ENCODE peak calls at places on chromosomes 13 and 19, in ten cellular contexts. R, G, U, E, Q, V, O, C, J and N are unnamed samples.

GRCh38 chr13:49527123-49527522 is 31.4 kb downstream of the PHF11 start:
- DNase-seq in R (no peak), G (peak; percentile 24), U (no peak), E (no peak), Q (peak; percentile 3), V (no peak), O (no peak), C (no peak), J (no peak), N (peak; percentile 2)

GRCh38 chr13:59424661-59425060 is 739.1 kb downstream of the DIAPH3 start:
- DNase-seq in R (no peak), G (no peak), U (no peak), E (no peak), Q (peak; percentile 11), V (no peak), O (no peak), C (no peak), J (peak; percentile 32), N (no peak)

GRCh38 chr13:106132216-106132615 is 403.2 kb downstream of the EFNB2 start:
- DNase-seq in R (no peak), G (no peak), U (no peak), E (no peak), Q (no peak), V (no peak), O (no peak), C (no peak), J (no peak), N (no peak)

GRCh38 chr13:30186644-30187431 is 120.5 kb downstream of the KATNAL1 start:
- DNase-seq in R (no peak), G (no peak), U (no peak), E (no peak), Q (no peak), V (no peak), O (no peak), C (no peak), J (no peak), N (peak; percentile 15)

GRCh38 chr13:103351035-103351828 is 285.0 kb upstream of the SLC10A2 start:
- DNase-seq in R (no peak), G (peak; percentile 26), U (no peak), E (no peak), Q (peak; percentile 39), V (no peak), O (no peak), C (peak; percentile 83), J (no peak), N (peak; percentile 53)

GRCh38 chr13:102141625-102142472 is 260.0 kb downstream of the FGF14 start:
- DNase-seq in R (no peak), G (no peak), U (no peak), E (no peak), Q (peak; percentile 34), V (no peak), O (no peak), C (peak; percentile 8), J (peak; percentile 3), N (peak; percentile 70)

GRCh38 chr13:89862691-89863036 is 1484.8 kb upstream of the MIR17HG start:
- DNase-seq in R (no peak), G (no peak), U (no peak), E (no peak), Q (no peak), V (no peak), O (no peak), C (no peak), J (no peak), N (no peak)

GRCh38 chr13:46211116-46211515 is 612 bp upstream of the LRRC63 start:
- DNase-seq in R (no peak), G (no peak), U (peak; percentile 52), E (peak; percentile 4), Q (no peak), V (no peak), O (no peak), C (no peak), J (no peak), N (no peak)

GRCh38 chr19:3606174-3606689 is 443 bp downstream of the TBXA2R start:
- DNase-seq in R (peak; percentile 69), G (no peak), U (peak; percentile 74), E (no peak), Q (no peak), V (no peak), O (peak; percentile 86), C (no peak), J (no peak), N (no peak)

GRCh38 chr13:109275390-109275789 is 511.0 kb downstream of the IRS2 start:
- DNase-seq in R (no peak), G (no peak), U (no peak), E (no peak), Q (no peak), V (no peak), O (no peak), C (no peak), J (no peak), N (no peak)

GRCh38 chr13:109273326-109273751 is 513.0 kb downstream of the IRS2 start:
- DNase-seq in R (no peak), G (no peak), U (no peak), E (no peak), Q (peak; percentile 47), V (no peak), O (no peak), C (no peak), J (no peak), N (peak; percentile 56)

GRCh38 chr13:109276261-109276660 is 510.1 kb downstream of the IRS2 start:
- DNase-seq in R (no peak), G (no peak), U (no peak), E (no peak), Q (no peak), V (no peak), O (no peak), C (no peak), J (no peak), N (no peak)

GRCh38 chr13:109274188-109274821 is 512.1 kb downstream of the IRS2 start:
- DNase-seq in R (no peak), G (no peak), U (no peak), E (no peak), Q (peak; percentile 87), V (no peak), O (no peak), C (peak; percentile 47), J (no peak), N (peak; percentile 89)

DNA sequence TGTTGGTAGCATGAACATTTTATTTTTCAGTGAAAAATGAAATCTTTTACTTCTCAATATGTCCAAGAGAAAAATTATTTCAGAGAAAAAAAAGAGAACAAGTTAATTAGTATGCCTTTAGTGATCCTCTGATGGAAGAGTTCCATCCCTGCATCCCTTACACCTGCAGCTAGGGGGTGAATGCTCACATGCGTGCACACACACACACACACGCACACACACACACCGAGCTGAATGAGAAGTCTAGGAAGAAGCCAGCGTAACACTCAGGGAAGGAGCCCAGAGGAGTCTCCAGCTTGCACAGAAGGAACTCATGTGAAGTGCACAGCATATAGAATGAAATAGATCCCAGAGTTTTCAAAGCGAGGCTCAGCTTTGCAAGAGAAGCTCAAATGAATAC is 510.5 kb downstream of the IRS2 start:
- DNase-seq in R (no peak), G (no peak), U (no peak), E (no peak), Q (no peak), V (no peak), O (peak; percentile 37), C (no peak), J (no peak), N (no peak)
- TF ChIP-seq CTCF in R (no peak), G (no peak), U (no peak), E (no peak), Q (peak; percentile 35), V (no peak), O (no peak), C (peak; percentile 37), J (no peak), N (no peak)

GRCh38 chr19:43408043-43408442 is 6.6 kb upstream of the TEX101 start:
- DNase-seq in R (no peak), G (no peak), U (no peak), E (no peak), Q (no peak), V (no peak), O (no peak), C (no peak), J (no peak), N (no peak)
- H3K4me3 ChIP-seq in R (no peak overlapping the region), G (no peak overlapping the region), U (no peak overlapping the region), E (no peak overlapping the region), Q (no peak overlapping the region), V (no peak overlapping the region), O (no peak overlapping the region), C (no peak overlapping the region), J (no peak overlapping the region), N (no peak overlapping the region)

GRCh38 chr13:110509478-110509926 is 52.0 kb downstream of the RAB20 start:
- DNase-seq in R (no peak), G (no peak), U (no peak), E (no peak), Q (no peak), V (no peak), O (no peak), C (no peak), J (no peak), N (no peak)

GRCh38 chr13:110505594-110505993 is 55.9 kb downstream of the RAB20 start:
- DNase-seq in R (no peak), G (no peak), U (no peak), E (no peak), Q (no peak), V (no peak), O (no peak), C (no peak), J (no peak), N (no peak)

GRCh38 chr13:110506859-110507566 is 54.5 kb downstream of the RAB20 start:
- DNase-seq in R (peak; percentile 90), G (peak; percentile 78), U (no peak), E (no peak), Q (peak; percentile 73), V (no peak), O (peak; percentile 90), C (no peak), J (no peak), N (peak; percentile 30)

GRCh38 chr13:110506396-110506795 is 55.1 kb downstream of the RAB20 start:
- DNase-seq in R (no peak), G (no peak), U (no peak), E (no peak), Q (no peak), V (no peak), O (peak; percentile 42), C (no peak), J (no peak), N (no peak)

GRCh38 chr13:110507678-110508381 is 53.7 kb downstream of the RAB20 start:
- DNase-seq in R (peak; percentile 84), G (peak; percentile 63), U (no peak), E (no peak), Q (no peak), V (no peak), O (peak; percentile 86), C (no peak), J (no peak), N (no peak)
- TF ChIP-seq CTCF in R (peak; percentile 27), G (peak; percentile 41), U (no peak), E (no peak), Q (peak; percentile 8), V (no peak), O (no peak), C (no peak), J (no peak), N (no peak)

DNA sequence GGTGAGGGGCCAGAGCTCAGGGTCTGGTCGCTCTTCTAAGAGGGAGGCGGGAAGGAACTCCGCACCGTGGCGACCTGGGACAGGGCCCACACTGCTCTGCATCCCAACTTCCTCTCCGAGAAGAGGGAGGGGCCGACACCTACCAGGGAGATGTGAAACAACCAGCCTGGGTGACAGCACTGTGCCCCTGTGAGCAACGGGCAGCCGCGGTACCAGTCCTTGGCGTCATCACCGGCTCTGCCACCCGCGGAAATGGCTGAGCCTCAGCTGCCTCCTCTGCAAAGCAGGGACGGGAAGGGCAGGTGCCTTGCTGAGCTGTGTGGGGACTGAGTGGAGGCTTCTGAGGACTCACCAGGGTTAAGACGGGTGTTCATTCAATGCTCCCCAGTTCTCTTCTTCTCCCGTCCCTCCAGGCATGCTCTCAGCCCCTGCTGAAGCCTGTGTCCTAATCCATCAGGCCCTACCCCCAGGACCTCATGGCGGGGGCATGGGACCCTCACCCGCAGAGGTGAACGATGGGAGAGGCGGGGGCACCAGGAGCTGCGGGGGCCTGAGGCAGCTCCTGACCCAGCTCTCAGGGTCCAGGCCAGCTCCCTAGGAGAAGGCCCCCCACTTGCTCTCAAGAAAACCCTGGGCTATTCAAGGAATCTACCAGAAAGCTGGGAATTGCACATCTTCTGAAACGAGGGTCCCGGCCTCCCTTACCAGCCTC is 9.3 kb downstream of the ZNF787 start:
- DNase-seq in R (peak; percentile 81), G (peak; percentile 53), U (peak; percentile 61), E (peak; percentile 83), Q (no peak), V (no peak), O (peak; percentile 80), C (no peak), J (no peak), N (no peak)
- H3K4me3 ChIP-seq in R (no peak overlapping the region), G (peak overlapping the region; percentile 35), U (no peak overlapping the region), E (peak overlapping the region; percentile 43), Q (no peak overlapping the region), V (no peak overlapping the region), O (no peak overlapping the region), C (no peak overlapping the region), J (no peak overlapping the region), N (no peak overlapping the region)